ENCODE peak calls at places on chromosomes 1 and 21, in seven cellular contexts. D, M, K, P, U, C and H are unnamed samples.

GRCh38 chr1:63688302-63688701 is 85.5 kb upstream of the ROR1 start:
- DNase-seq in D (no peak), M (no peak), K (peak; percentile 76), P (no peak), U (no peak), C (no peak), H (no peak)

GRCh38 chr1:3529099-3529729 is 74.7 kb downstream of the ARHGEF16 start:
- DNase-seq in D (peak; percentile 89), M (no peak), K (no peak), P (peak; percentile 92), U (peak; percentile 55), C (no peak), H (no peak)

GRCh38 chr1:171653796-171654704 is 1.6 kb upstream of the MYOC start:
- DNase-seq in D (no peak), M (no peak), K (peak; percentile 9), P (no peak), U (no peak), C (no peak), H (peak; percentile 17)

GRCh38 chr1:84705503-84705902 is 15.2 kb upstream of the SSX2IP start:
- DNase-seq in D (no peak), M (no peak), K (no peak), P (no peak), U (no peak), C (no peak), H (no peak)

GRCh38 chr1:22597996-22598395 is 34.7 kb downstream of the EPHA8 start:
- DNase-seq in D (no peak), M (no peak), K (no peak), P (no peak), U (no peak), C (no peak), H (no peak)

GRCh38 chr1:239125027-239125426 is 261.3 kb upstream of the CHRM3 start:
- DNase-seq in D (no peak), M (no peak), K (peak; percentile 5), P (no peak), U (no peak), C (no peak), H (no peak)

GRCh38 chr1:55167224-55167623 is 47.9 kb downstream of the USP24 start:
- DNase-seq in D (no peak), M (no peak), K (no peak), P (no peak), U (no peak), C (no peak), H (no peak)

GRCh38 chr1:221543529-221544120 is 198.3 kb downstream of the DUSP10 start:
- DNase-seq in D (no peak), M (no peak), K (peak; percentile 70), P (no peak), U (no peak), C (no peak), H (no peak)

GRCh38 chr21:43802713-43803313 is 13.4 kb downstream of the RRP1 start:
- DNase-seq in D (no peak), M (no peak), K (no peak), P (no peak), U (no peak), C (no peak), H (no peak)

GRCh38 chr1:115182012-115182715 is 92.9 kb upstream of the TSPAN2 start:
- DNase-seq in D (no peak), M (no peak), K (peak; percentile 50), P (no peak), U (no peak), C (no peak), H (no peak)

GRCh38 chr1:204306076-204306475 is 53.7 kb downstream of the PLEKHA6 start:
- DNase-seq in D (no peak), M (no peak), K (no peak), P (no peak), U (no peak), C (no peak), H (no peak)

GRCh38 chr1:91307784-91308409 is 96.7 kb downstream of the HFM1 start:
- DNase-seq in D (no peak), M (no peak), K (no peak), P (no peak), U (no peak), C (no peak), H (no peak)

GRCh38 chr1:101507547-101507971 is 270.7 kb downstream of the S1PR1 start:
- DNase-seq in D (no peak), M (no peak), K (peak; percentile 19), P (no peak), U (no peak), C (no peak), H (no peak)

GRCh38 chr1:22287273-22287672 is 144.4 kb upstream of the WNT4 start:
- DNase-seq in D (peak; percentile 4), M (no peak), K (no peak), P (no peak), U (no peak), C (no peak), H (no peak)

GRCh38 chr1:40105028-40105427 is 8.0 kb upstream of the PPT1 start:
- DNase-seq in D (no peak), M (no peak), K (no peak), P (no peak), U (no peak), C (no peak), H (no peak)

GRCh38 chr1:228405979-228406265 is 713 bp downstream of the TRIM11 start:
- DNase-seq in D (no peak), M (no peak), K (peak; percentile 23), P (no peak), U (no peak), C (no peak), H (peak; percentile 32)

GRCh38 chr1:214303106-214303505 is 22.1 kb downstream of the SMYD2 start:
- DNase-seq in D (no peak), M (no peak), K (peak; percentile 27), P (no peak), U (no peak), C (no peak), H (no peak)

GRCh38 chr1:31954607-31955283 is 16.6 kb upstream of the PTP4A2 start:
- DNase-seq in D (peak; percentile 85), M (no peak), K (peak; percentile 98), P (peak; percentile 69), U (no peak), C (peak; percentile 77), H (peak; percentile 85)

GRCh38 chr1:60065199-60065598 is 8.4 kb downstream of the C1orf87 start:
- DNase-seq in D (no peak), M (no peak), K (no peak), P (no peak), U (no peak), C (no peak), H (no peak)

GRCh38 chr21:37073417-37074194 is 552 bp downstream of the TTC3 start:
- DNase-seq in D (peak; percentile 53), M (peak; percentile 54), K (peak; percentile 28), P (peak; percentile 47), U (peak; percentile 81), C (peak; percentile 67), H (peak; percentile 20)

GRCh38 chr1:9198538-9199361 is 35.8 kb upstream of the H6PD start:
- DNase-seq in D (no peak), M (no peak), K (peak; percentile 44), P (no peak), U (no peak), C (no peak), H (no peak)
- TF ChIP-seq CTCF in D (no peak), M (no peak), K (no peak), P (peak; percentile 22), U (no peak), C (no peak), H (no peak)

GRCh38 chr1:94044290-94044790 is 76.6 kb downstream of the ABCA4 start:
- DNase-seq in D (peak; percentile 72), M (no peak), K (peak; percentile 40), P (peak; percentile 47), U (no peak), C (peak; percentile 27), H (peak; percentile 81)

GRCh38 chr1:94044891-94045290 is 76.1 kb downstream of the ABCA4 start:
- DNase-seq in D (no peak), M (no peak), K (no peak), P (no peak), U (no peak), C (no peak), H (no peak)

GRCh38 chr1:94043738-94044289 is 77.1 kb downstream of the ABCA4 start:
- DNase-seq in D (no peak), M (no peak), K (no peak), P (no peak), U (no peak), C (no peak), H (no peak)

GRCh38 chr1:94047914-94048313 is 73.0 kb downstream of the ABCA4 start:
- DNase-seq in D (no peak), M (no peak), K (no peak), P (no peak), U (no peak), C (no peak), H (no peak)

GRCh38 chr1:94045465-94046056 is 75.4 kb downstream of the ABCA4 start:
- DNase-seq in D (peak; percentile 83), M (peak; percentile 9), K (peak; percentile 100), P (peak; percentile 78), U (peak; percentile 61), C (peak; percentile 75), H (peak; percentile 89)
- TF ChIP-seq CTCF in D (peak; percentile 72), M (peak; percentile 36), K (peak; percentile 68), P (peak; percentile 82), U (peak; percentile 78), C (peak; percentile 40), H (no peak)

GRCh38 chr21:39669485-39669884 is 56.7 kb downstream of the B3GALT5 start:
- DNase-seq in D (no peak), M (no peak), K (no peak), P (no peak), U (no peak), C (no peak), H (no peak)
- TF ChIP-seq CTCF in D (no peak), M (no peak), K (no peak), P (no peak), U (no peak), C (no peak), H (no peak)

GRCh38 chr1:36367067-36367466 is 18.7 kb downstream of the STK40 start:
- DNase-seq in D (no peak), M (no peak), K (no peak), P (no peak), U (no peak), C (no peak), H (no peak)

GRCh38 chr1:36365310-36365895 is 20.3 kb downstream of the STK40 start:
- DNase-seq in D (no peak), M (no peak), K (peak; percentile 74), P (no peak), U (peak; percentile 70), C (no peak), H (no peak)

GRCh38 chr1:36367798-36368197 is 17.9 kb downstream of the STK40 start:
- DNase-seq in D (no peak), M (no peak), K (no peak), P (peak; percentile 22), U (no peak), C (no peak), H (no peak)

GRCh38 chr1:36369061-36369470 is 16.7 kb downstream of the STK40 start:
- DNase-seq in D (peak; percentile 85), M (peak; percentile 62), K (peak; percentile 76), P (peak; percentile 72), U (peak; percentile 76), C (peak; percentile 92), H (peak; percentile 87)

DNA sequence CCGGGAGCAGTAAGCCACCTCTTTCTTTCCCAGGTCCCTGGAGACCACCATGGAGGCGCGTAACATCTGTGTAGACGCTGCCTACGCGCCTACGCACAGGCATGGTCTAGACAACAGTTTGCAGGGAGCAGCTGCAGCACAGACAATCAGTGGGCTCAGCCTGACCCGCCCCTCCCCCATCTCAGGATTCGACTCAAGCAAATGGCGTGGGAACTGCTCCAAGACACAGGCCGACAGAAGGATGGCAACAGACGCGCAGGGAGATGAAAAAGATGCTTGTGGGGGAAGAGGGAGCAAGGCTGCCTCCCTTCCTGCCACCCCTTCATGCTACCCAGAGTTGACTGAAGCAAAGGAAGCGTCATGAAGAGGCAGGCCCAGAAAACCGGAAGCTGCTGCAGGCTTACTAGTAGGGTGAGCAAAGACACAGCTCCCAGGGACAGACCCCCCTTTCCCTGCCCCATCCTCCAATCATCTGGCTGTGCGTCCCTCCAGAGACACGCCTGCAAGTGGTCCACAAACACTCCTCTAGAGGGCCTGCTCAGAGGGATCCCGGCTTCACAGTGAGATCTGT is 19.5 kb downstream of the STK40 start:
- DNase-seq in D (no peak), M (no peak), K (peak; percentile 68), P (no peak), U (peak; percentile 74), C (no peak), H (no peak)
- TF ChIP-seq CTCF in D (no peak), M (no peak), K (no peak), P (no peak), U (peak; percentile 18), C (no peak), H (no peak)